ENCODE peak calls at places on chromosomes 2 and 18, in nine cellular contexts. Z, X, E, H, T, P, Y, D and G are unnamed samples. For H3K4me1, the result is how much of the 10 kb centered on the place peaks cover.

GRCh38 chr2:237319086-237319820 is 94.7 kb downstream of the COL6A3 start:
- DNase-seq in D (no peak), T (no peak), X (no peak), Z (no peak), E (no peak), Y (no peak), P (no peak), H (no peak), G (no peak)

GRCh38 chr2:203786912-203787311 is 80.5 kb downstream of the CD28 start:
- DNase-seq in Z (no peak), P (no peak), D (no peak), T (no peak), X (no peak), H (peak), Y (no peak), E (no peak), G (no peak)

GRCh38 chr2:107340955-107341354 is 455.0 kb upstream of the ST6GAL2 start:
- DNase-seq in D (no peak), X (no peak), E (no peak), P (no peak), T (no peak), Z (no peak), H (no peak), Y (no peak), G (no peak)

GRCh38 chr2:46273919-46274318 is 23.3 kb upstream of the EPAS1 start:
- DNase-seq in P (no peak), Y (no peak), D (no peak), H (no peak), E (no peak), T (peak), Z (peak), X (no peak), G (no peak)

GRCh38 chr2:178280261-178280852 is 86.0 kb downstream of the OSBPL6 start:
- DNase-seq in H (peak), P (no peak), X (no peak), T (peak), E (no peak), Z (peak), D (peak), Y (no peak), G (peak)

GRCh38 chr2:36807223-36807886 is 110.8 kb downstream of the VIT start:
- DNase-seq in D (no peak), X (no peak), E (no peak), T (no peak), P (no peak), H (peak), Z (no peak), Y (no peak), G (no peak)

GRCh38 chr2:25597881-25598280 is 75.5 kb downstream of the DTNB start:
- DNase-seq in Z (no peak), E (no peak), T (no peak), D (peak), H (no peak), Y (no peak), P (no peak), X (no peak), G (no peak)

GRCh38 chr2:200702646-200703118 is 109.0 kb upstream of the BZW1 start:
- DNase-seq in Z (peak), P (no peak), H (no peak), D (no peak), Y (no peak), E (no peak), X (no peak), T (no peak), G (no peak)

GRCh38 chr18:64409511-64409910 is 260.6 kb upstream of the LINC00305 start:
- DNase-seq in H (no peak), Y (no peak), P (no peak), D (peak), E (no peak), T (no peak), Z (peak), X (no peak), G (no peak)

GRCh38 chr2:239714116-239714515 is 311.0 kb downstream of the NDUFA10 start:
- DNase-seq in H (no peak), X (no peak), P (no peak), Z (no peak), D (no peak), E (no peak), T (no peak), Y (peak), G (no peak)

GRCh38 chr18:57113783-57114465 is 33.0 kb upstream of the BOD1L2 start:
- DNase-seq in H (no peak), Z (no peak), X (no peak), D (no peak), Y (no peak), T (no peak), E (no peak), P (no peak), G (no peak)

GRCh38 chr18:58766164-58766563 is 94.9 kb downstream of the MALT1 start:
- DNase-seq in T (no peak), P (no peak), E (no peak), Z (no peak), H (no peak), Y (no peak), X (no peak), D (no peak), G (no peak)

GRCh38 chr2:145957929-145958328 is 1438.0 kb upstream of the ZEB2 start:
- DNase-seq in Y (no peak), P (no peak), E (no peak), X (no peak), T (no peak), Z (no peak), H (no peak), D (peak), G (no peak)

GRCh38 chr18:61988100-61988499 is 95.3 kb upstream of the RNF152 start:
- DNase-seq in H (no peak), E (no peak), Y (no peak), Z (no peak), T (no peak), X (no peak), D (no peak), P (no peak), G (no peak)

GRCh38 chr18:56637897-56638231 is 528 bp downstream of the TXNL1 start:
- DNase-seq in X (no peak), Z (peak), T (no peak), E (no peak), P (no peak), H (no peak), Y (no peak), D (peak), G (no peak)

GRCh38 chr18:59357928-59358327 is 1.1 kb downstream of the LMAN1 start:
- DNase-seq in D (no peak), Z (peak), H (peak), E (no peak), X (no peak), P (no peak), T (peak), Y (no peak), G (peak)

GRCh38 chr2:237480988-237481387 is 6.1 kb upstream of the MLPH start:
- DNase-seq in E (no peak), Z (no peak), H (no peak), T (no peak), D (no peak), Y (no peak), X (no peak), P (no peak), G (no peak)

GRCh38 chr2:96241901-96242611 is 23.7 kb downstream of the TMEM127 start:
- DNase-seq in T (peak), H (peak), X (no peak), Y (no peak), E (peak), D (no peak), Z (no peak), P (no peak), G (peak)

GRCh38 chr2:177432703-177433102 is 40.1 kb downstream of the AGPS start:
- DNase-seq in T (no peak), H (no peak), D (no peak), Y (no peak), X (no peak), P (no peak), E (no peak), Z (no peak), G (no peak)

GRCh38 chr2:105139556-105140236 is 101.8 kb downstream of the MRPS9 start:
- DNase-seq in Y (no peak), H (no peak), X (no peak), P (no peak), T (peak), D (no peak), Z (no peak), E (no peak), G (no peak)

GRCh38 chr18:10892801-10893595 is 256.4 kb downstream of the PIEZO2 start:
- DNase-seq in Y (no peak), H (no peak), Z (no peak), E (no peak), D (no peak), T (no peak), P (no peak), X (no peak), G (no peak)

GRCh38 chr2:235018838-235019237 is 67.0 kb downstream of the SH3BP4 start:
- DNase-seq in X (no peak), T (no peak), Y (peak), E (no peak), Z (no peak), D (no peak), H (peak), P (no peak), G (no peak)

GRCh38 chr18:48777026-48777736 is 173.6 kb downstream of the SMAD7 start:
- DNase-seq in D (peak), H (peak), Z (peak), E (peak), Y (peak), T (no peak), X (no peak), P (peak), G (no peak)

GRCh38 chr2:231601356-231602229 is 8.9 kb downstream of the TEX44 start:
- DNase-seq in Z (peak), E (peak), X (no peak), P (peak), H (peak), D (peak), T (peak), Y (peak), G (peak)

GRCh38 chr2:105149272-105149671 is 92.3 kb upstream of the GPR45 start:
- DNase-seq in Y (no peak), E (no peak), Z (no peak), H (no peak), X (no peak), P (no peak), T (no peak), D (no peak), G (no peak)

GRCh38 chr2:136764397-136765255 is 719 bp upstream of the THSD7B start:
- DNase-seq in P (no peak), E (no peak), Z (peak), T (no peak), D (peak), Y (peak), H (peak), X (no peak), G (peak)

GRCh38 chr2:26982102-26982742 is 11.8 kb downstream of the MAPRE3 start:
- DNase-seq in E (peak), T (peak), D (peak), X (no peak), Z (peak), Y (peak), P (peak), H (peak), G (peak)

GRCh38 chr2:54052825-54053718 is 62.3 kb upstream of the ACYP2 start:
- DNase-seq in T (no peak), E (no peak), X (no peak), Z (no peak), D (peak), Y (no peak), H (no peak), P (no peak), G (no peak)

GRCh38 chr2:61460168-61460567 is 10.7 kb downstream of the USP34 start:
- DNase-seq in Z (no peak), E (no peak), P (no peak), X (no peak), D (no peak), Y (no peak), T (peak), H (peak), G (peak)

GRCh38 chr2:149422337-149422990 is 92.1 kb downstream of the LYPD6 start:
- DNase-seq in T (peak), Y (no peak), X (no peak), P (no peak), Z (peak), H (no peak), D (peak), E (no peak), G (peak)

GRCh38 chr2:101022221-101022620 is 20.1 kb downstream of the RPL31 start:
- DNase-seq in Y (no peak), E (no peak), Z (no peak), X (no peak), D (no peak), H (no peak), P (no peak), T (no peak), G (no peak)

GRCh38 chr2:28752608-28752984 is 966 bp downstream of the PPP1CB start:
- DNase-seq in P (no peak), Y (no peak), H (no peak), X (no peak), E (no peak), Z (no peak), T (no peak), D (no peak), G (no peak)

GRCh38 chr18:69617888-69618287 is 217.2 kb downstream of the DOK6 start:
- DNase-seq in P (no peak), E (no peak), X (no peak), D (no peak), Z (no peak), T (peak), H (no peak), Y (no peak), G (no peak)

GRCh38 chr18:13313006-13313661 is 94.6 kb downstream of the LDLRAD4 start:
- DNase-seq in D (no peak), H (no peak), E (no peak), X (no peak), T (no peak), P (no peak), Y (no peak), Z (no peak), G (no peak)

GRCh38 chr2:40201425-40201824 is 250.5 kb downstream of the SLC8A1 start:
- DNase-seq in X (no peak), Z (no peak), P (no peak), T (peak), H (no peak), D (no peak), Y (no peak), E (no peak), G (no peak)

GRCh38 chr2:167293172-167293781 is 405.0 kb downstream of the XIRP2 start:
- DNase-seq in P (peak), Z (peak), E (no peak), Y (peak), X (no peak), D (peak), T (peak), H (peak), G (no peak)

GRCh38 chr2:109247340-109247739 is 118.3 kb downstream of the SH3RF3 start:
- DNase-seq in X (no peak), Y (peak), E (no peak), H (no peak), T (no peak), Z (peak), D (no peak), P (no peak), G (no peak)

GRCh38 chr2:222939208-222939846 is 78.5 kb downstream of the ACSL3 start:
- DNase-seq in E (no peak), X (no peak), Z (peak), H (no peak), P (no peak), D (peak), T (peak), Y (no peak), G (peak)

GRCh38 chr2:195902857-195903256 is 165.8 kb downstream of the DNAH7 start:
- DNase-seq in D (no peak), T (no peak), X (no peak), Z (no peak), H (no peak), Y (no peak), E (no peak), P (no peak), G (peak)

GRCh38 chr2:195898505-195898904 is 170.1 kb downstream of the DNAH7 start:
- DNase-seq in P (peak), E (peak), X (no peak), Z (peak), Y (peak), D (no peak), H (peak), T (peak), G (peak)

DNA sequence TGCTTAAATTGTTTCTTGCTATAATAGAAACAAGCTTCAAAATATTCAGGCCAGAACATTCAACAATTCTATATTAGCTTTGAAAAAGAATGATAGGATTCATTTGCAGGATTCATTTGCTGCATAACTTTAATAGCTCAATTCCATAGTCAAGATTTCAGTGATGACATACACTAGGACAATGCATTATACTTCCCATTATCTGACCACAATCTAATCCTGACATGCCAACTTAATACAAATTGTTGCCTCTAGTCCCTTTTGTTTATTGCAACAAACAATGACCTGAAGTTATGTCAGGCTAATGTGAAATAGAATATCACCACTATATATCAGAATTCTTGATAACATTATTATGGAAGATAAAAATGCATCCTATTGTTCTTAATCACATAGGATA is 169.4 kb downstream of the DNAH7 start:
- DNase-seq in H (no peak), T (peak), Y (no peak), X (no peak), P (no peak), E (no peak), D (no peak), Z (no peak), G (no peak)
- H3K4me1 ChIP-seq in H (under half), T (under half), Y (under half), X (under half), P (under half), E (under half), D (under half), Z (under half), G (under half)

GRCh38 chr18:3773303-3773702 is 323.3 kb downstream of the TGIF1 start:
- DNase-seq in D (no peak), Z (no peak), Y (no peak), E (no peak), X (no peak), P (no peak), T (no peak), H (no peak), G (no peak)

GRCh38 chr18:3775996-3776395 is 326.0 kb downstream of the TGIF1 start:
- DNase-seq in E (no peak), D (no peak), P (no peak), X (no peak), T (no peak), H (no peak), Z (no peak), Y (no peak), G (no peak)

DNA sequence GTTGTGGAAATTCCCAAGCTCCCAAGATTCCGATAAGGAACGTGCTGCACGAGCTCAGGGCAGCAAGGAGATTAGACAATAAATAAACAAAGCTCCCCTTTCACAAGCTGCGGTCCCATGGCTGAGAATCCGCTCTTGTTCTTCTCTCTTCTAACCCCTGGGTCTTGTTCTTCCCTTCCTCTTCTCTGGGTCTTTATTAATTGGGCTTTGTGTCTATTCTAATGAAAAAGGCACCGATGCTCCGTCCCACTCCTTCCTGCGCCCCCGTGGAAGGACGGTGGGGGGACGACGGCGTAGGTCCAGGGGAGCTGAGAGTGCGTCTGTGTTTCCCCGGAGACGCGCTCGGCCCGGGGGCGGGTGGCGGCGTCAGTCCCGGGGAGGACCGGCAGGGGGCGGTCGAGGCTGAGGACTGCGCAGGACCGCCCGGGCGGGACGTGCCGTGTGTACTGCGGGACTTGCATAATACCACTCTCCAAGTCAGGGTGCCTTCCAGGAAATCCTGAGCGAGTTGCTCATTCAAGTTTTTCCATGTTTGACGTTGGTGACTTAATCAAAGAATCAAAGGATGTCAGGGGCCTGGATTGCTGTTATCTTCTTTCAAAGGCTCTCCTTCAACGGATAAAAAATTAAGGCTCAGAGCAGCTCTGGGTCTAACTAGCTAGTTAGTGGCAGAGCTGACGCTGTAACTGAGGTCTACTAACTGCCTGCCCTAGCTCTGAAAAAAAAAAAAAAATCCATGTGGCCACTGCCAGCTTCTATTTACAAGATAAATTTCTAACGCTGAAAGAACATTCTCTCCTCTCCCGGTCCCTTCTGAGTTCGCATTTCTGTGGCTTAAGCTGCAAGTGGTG is 321.4 kb downstream of the TGIF1 start:
- DNase-seq in Y (peak), X (peak), E (peak), H (peak), T (peak), D (peak), P (peak), Z (peak), G (peak)
- H3K27ac ChIP-seq in Y (peak), X (peak), E (peak), H (peak), T (peak), D (no peak), P (no peak), Z (peak), G (no peak)

GRCh38 chr2:118991554-118991953 is 49.6 kb downstream of the MARCO start:
- DNase-seq in D (no peak), X (no peak), P (no peak), Z (no peak), H (no peak), Y (peak), T (no peak), E (no peak), G (no peak)
- H3K4me1 ChIP-seq in D (under half), X (under half), P (under half), Z (under half), H (under half), Y (under half), T (under half), E (under half), G (under half)

DNA sequence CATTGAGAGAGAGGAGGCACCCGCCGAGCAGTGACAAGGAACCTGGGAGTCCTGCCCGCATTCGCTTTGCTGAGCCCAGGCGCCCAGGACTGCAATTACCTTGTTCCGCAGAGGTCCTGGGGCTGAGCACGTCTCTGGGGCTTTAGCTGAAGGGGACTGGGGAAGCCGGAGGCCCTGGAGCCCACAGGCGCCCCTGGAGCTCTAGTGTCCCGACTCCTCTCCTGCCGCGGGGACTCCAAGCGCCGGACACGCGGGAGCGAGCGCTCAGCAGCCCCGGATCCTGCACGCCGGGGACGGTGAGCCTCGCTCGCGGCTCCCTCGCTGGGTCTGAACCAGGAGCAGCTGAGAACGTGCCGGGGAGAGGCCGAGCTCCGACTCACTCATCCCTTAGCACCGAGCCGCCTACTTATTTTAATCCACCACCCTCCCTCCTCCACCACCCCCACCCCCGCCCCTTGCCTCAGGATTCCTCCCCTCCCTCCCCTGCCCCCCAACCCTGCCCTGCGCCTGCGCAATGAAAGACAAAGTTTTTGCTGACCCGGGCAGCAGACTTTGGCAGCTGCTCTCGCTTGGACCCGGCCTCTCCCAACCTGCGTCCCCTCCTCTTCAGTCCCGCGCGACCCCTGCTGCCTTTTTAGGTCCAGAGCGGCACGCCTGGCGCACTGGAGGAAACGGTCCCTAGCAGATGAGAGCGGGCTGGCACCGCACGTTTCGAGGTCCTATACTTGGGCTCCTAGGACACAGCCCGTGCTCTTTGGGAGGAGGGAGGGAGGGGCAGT is at the start of gene OSR1:
- DNase-seq in T (peak), D (peak), H (peak), P (peak), X (no peak), Z (peak), Y (no peak), E (peak), G (no peak)
- H3K27ac ChIP-seq in T (no peak), D (no peak), H (peak), P (peak), X (peak), Z (peak), Y (peak), E (peak), G (no peak)